ENCODE peak calls at places on chromosomes 2 and 18, in five cellular contexts. X is tibial nerve, P is small intestine, T is substantia nigra, D is right cardiac atrium. Y is an unnamed sample.

GRCh38 chr2:216590780-216591179 is 42.4 kb upstream of the IGFBP2 start:
- DNase-seq in X (no peak), P (no peak), T (no peak), D (peak; percentile 68), Y (no peak)

GRCh38 chr2:151716721-151717120 is 17.6 kb downstream of the NEB start:
- DNase-seq in X (no peak), P (no peak), T (no peak), D (no peak), Y (no peak)

GRCh38 chr2:235024951-235025773 is 73.3 kb downstream of the SH3BP4 start:
- DNase-seq in X (no peak), P (peak; percentile 57), T (no peak), D (no peak), Y (no peak)

GRCh38 chr2:187581125-187581896 is 27.1 kb upstream of the TFPI start:
- DNase-seq in X (no peak), P (peak; percentile 49), T (no peak), D (no peak), Y (no peak)

GRCh38 chr2:42663106-42663755 is 94.8 kb downstream of the MTA3 start:
- DNase-seq in X (no peak), P (peak; percentile 74), T (no peak), D (peak; percentile 66), Y (peak; percentile 37)

GRCh38 chr18:76519156-76519549 is 24.1 kb upstream of the ZNF516 start:
- DNase-seq in X (no peak), P (no peak), T (no peak), D (no peak), Y (no peak)

GRCh38 chr2:197803033-197803444 is 1.4 kb upstream of the PLCL1 start:
- DNase-seq in X (no peak), P (peak; percentile 43), T (no peak), D (no peak), Y (no peak)

GRCh38 chr18:36360256-36360909 is 62.9 kb downstream of the FHOD3 start:
- DNase-seq in X (no peak), P (no peak), T (no peak), D (no peak), Y (no peak)

GRCh38 chr18:48295586-48296311 is 113.4 kb downstream of the ZBTB7C start:
- DNase-seq in X (no peak), P (no peak), T (no peak), D (no peak), Y (no peak)

GRCh38 chr18:31533236-31533635 is 35.3 kb downstream of the DSG2 start:
- DNase-seq in X (no peak), P (no peak), T (no peak), D (no peak), Y (no peak)

GRCh38 chr2:234998404-234999211 is 46.8 kb downstream of the SH3BP4 start:
- DNase-seq in X (no peak), P (peak; percentile 62), T (no peak), D (no peak), Y (no peak)

GRCh38 chr18:39721712-39722111 is 2156.1 kb upstream of the CELF4 start:
- DNase-seq in X (no peak), P (no peak), T (no peak), D (no peak), Y (no peak)

GRCh38 chr18:33205777-33206176 is 234.7 kb downstream of the CCDC178 start:
- DNase-seq in X (no peak), P (no peak), T (no peak), D (no peak), Y (no peak)

GRCh38 chr2:23926289-23926749 is 604 bp downstream of the ATAD2B start:
- DNase-seq in X (no peak), P (no peak), T (peak; percentile 68), D (peak; percentile 79), Y (no peak)

GRCh38 chr18:73774836-73775509 is 372.7 kb downstream of the FBXO15 start:
- DNase-seq in X (no peak), P (no peak), T (no peak), D (peak; percentile 61), Y (peak; percentile 12)

GRCh38 chr2:112591413-112591812 is 7.0 kb downstream of the CHCHD5 start:
- DNase-seq in X (no peak), P (no peak), T (no peak), D (no peak), Y (no peak)

DNA sequence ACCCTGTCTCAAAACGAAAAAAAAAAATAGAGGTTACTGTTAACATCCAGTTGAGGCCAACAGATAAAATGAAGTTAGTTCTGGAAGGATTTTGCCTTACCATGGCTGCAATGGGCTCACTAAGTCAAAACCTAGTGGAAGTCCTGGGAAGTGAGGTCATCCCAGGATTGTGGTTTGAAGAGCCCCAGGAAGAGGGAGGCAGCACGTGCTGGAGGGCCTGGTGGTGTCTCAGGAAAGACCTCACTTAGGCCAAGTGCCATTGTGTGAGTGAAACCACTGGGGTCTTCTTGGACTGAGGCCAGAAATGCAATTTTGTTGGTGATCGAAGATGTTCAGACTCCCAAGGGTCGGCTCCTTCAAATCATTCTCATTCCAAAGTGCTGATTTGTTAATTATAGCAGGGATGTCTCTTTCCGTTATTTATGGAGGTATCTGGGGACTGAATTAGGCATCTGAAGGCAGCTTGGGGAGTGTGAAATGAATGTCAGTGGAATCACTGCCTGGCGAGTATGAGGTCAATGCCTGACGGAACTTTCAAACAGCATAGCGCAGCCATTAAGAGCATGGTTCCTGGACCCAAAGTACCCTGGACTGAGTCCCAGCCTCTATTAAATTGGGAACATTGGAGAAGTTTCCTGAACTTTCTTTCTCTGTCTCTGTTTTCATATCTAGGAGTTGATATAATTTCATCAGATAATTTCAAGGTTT is 60.1 kb downstream of the IL1R2 start:
- DNase-seq in X (no peak), P (no peak), T (no peak), D (peak; percentile 35), Y (no peak)
- H3K27ac ChIP-seq in X (peak overlapping the region; percentile 80), P (peak overlapping the region; percentile 74), T (no peak overlapping the region), D (peak overlapping the region; percentile 48), Y (no peak overlapping the region)

DNA sequence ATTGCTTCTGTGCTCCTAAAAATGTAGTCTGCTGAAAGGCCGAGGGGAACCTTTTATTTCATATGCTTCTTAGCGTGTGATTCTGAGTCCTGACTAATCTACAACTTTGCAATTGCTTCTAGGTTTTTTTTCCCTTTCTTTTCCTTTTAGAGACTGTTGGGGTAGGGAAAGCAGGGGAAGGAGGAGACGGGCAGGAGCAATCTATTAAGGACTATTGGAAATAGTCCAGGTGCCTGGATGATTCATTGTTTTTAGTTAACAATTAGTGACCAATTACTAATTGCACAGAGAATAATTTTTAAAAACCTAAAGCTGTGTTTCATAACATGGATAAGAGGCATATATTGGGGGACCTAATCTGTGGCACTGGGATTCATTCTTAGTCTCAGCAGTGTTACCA is 49.4 kb upstream of the STON1 start:
- DNase-seq in X (no peak), P (peak; percentile 58), T (no peak), D (no peak), Y (no peak)
- H3K27ac ChIP-seq in X (no peak overlapping the region), P (peak overlapping the region; percentile 65), T (no peak overlapping the region), D (no peak overlapping the region), Y (no peak overlapping the region)

GRCh38 chr2:159925975-159926374 is 128.0 kb upstream of the CD302 start:
- DNase-seq in X (no peak), P (no peak), T (no peak), D (no peak), Y (no peak)
- H3K27ac ChIP-seq in X (no peak overlapping the region), P (no peak overlapping the region), T (no peak overlapping the region), D (no peak overlapping the region), Y (no peak overlapping the region)

DNA sequence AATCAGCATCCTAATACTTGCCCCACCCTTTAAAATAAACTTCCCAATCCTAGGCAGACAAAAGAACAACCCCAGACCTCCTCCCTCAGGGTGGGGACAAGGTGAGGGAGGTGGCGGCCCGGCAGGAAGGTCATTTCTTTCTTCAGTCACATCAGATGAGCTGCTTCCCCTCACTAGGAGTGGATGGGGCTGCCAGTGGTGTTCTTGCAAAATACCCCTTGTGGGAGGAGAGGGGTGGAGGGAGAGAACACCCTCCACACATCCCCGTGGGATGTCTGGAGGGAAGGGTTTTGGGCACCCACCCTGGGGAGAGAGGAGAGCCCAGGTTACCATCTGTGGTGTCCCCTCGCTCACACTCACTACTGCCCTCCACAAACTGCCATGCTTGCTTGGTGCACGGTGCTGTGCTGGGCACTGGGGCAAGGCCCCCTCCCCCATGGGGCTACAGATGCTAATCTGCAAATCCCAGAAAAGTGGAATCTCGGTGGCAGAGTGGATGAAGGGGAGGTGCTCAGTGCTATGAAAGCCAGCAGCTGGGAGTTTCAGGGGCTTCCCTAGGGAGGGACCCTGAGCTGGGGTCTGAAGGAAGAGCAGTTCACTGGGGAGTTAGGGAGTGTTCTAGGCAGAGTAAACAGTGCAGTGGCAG is 63.9 kb downstream of the ODC1 start:
- DNase-seq in X (no peak), P (no peak), T (no peak), D (peak; percentile 26), Y (no peak)
- H3K27ac ChIP-seq in X (no peak overlapping the region), P (no peak overlapping the region), T (no peak overlapping the region), D (no peak overlapping the region), Y (no peak overlapping the region)

GRCh38 chr2:1826188-1826905 is 82.0 kb upstream of the PXDN start:
- DNase-seq in X (peak; percentile 66), P (no peak), T (no peak), D (no peak), Y (peak; percentile 22)
- H3K27ac ChIP-seq in X (peak overlapping the region; percentile 58), P (no peak overlapping the region), T (no peak overlapping the region), D (no peak overlapping the region), Y (peak overlapping the region; percentile 60)

GRCh38 chr2:138501427-138502252 is at the start of gene SPOPL:
- DNase-seq in X (peak; percentile 81), P (peak; percentile 89), T (peak; percentile 80), D (peak; percentile 98), Y (peak; percentile 82)
- H3K27ac ChIP-seq in X (peak within 1 kb of the TSS; percentile 97), P (peak within 1 kb of the TSS; percentile 98), T (peak within 1 kb of the TSS; percentile 83), D (peak within 1 kb of the TSS; percentile 91), Y (peak within 1 kb of the TSS; percentile 89)